ENCODE peak calls at places on chromosomes 16 and 17, in six cellular contexts. Y is heart right ventricle; S is brain microvascular endothelial cell; X is CD4-positive, alpha-beta memory T cell; P is adrenal gland; T is upper lobe of right lung. D is an unnamed sample.

GRCh38 chr17:39939588-39940419 is 12.3 kb downstream of the LRRC3C start:
- DNase-seq in S (peak), Y (no peak), T (no peak), P (no peak), X (peak), D (peak)

GRCh38 chr16:22878955-22879354 is 65.0 kb downstream of the HS3ST2 start:
- DNase-seq in P (no peak), T (no peak), Y (no peak), S (no peak), X (no peak), D (no peak)

GRCh38 chr16:30924086-30924714 is 828 bp downstream of the FBXL19 start:
- DNase-seq in X (no peak), T (no peak), S (no peak), Y (peak), P (peak), D (peak)

GRCh38 chr17:45914036-45914717 is 19.8 kb downstream of the MAPT start:
- DNase-seq in P (no peak), X (no peak), S (no peak), Y (no peak), T (no peak), D (no peak)

GRCh38 chr17:29619251-29619650 is 3.5 kb downstream of the CORO6 start:
- DNase-seq in S (no peak), T (peak), X (no peak), Y (no peak), P (no peak), D (no peak)

GRCh38 chr17:16997514-16998429 is 25.9 kb upstream of the TNFRSF13B start:
- DNase-seq in P (no peak), X (no peak), S (peak), Y (peak), T (no peak), D (peak)

GRCh38 chr17:27283057-27283456 is 10.9 kb upstream of the WSB1 start:
- DNase-seq in P (no peak), Y (no peak), S (no peak), T (no peak), X (no peak), D (no peak)

GRCh38 chr16:11639925-11640899 is 28.0 kb upstream of the SNN start:
- DNase-seq in Y (peak), T (peak), S (peak), X (no peak), P (peak), D (no peak)

GRCh38 chr16:7085776-7086175 is 246.9 kb upstream of the RBFOX1 start:
- DNase-seq in Y (no peak), T (no peak), S (no peak), P (no peak), X (no peak), D (no peak)

GRCh38 chr17:18896947-18897346 is 39.0 kb downstream of the PRPSAP2 start:
- DNase-seq in T (no peak), Y (no peak), P (no peak), X (no peak), S (no peak), D (no peak)

GRCh38 chr16:85473909-85474640 is 139.0 kb upstream of the GSE1 start:
- DNase-seq in Y (no peak), T (no peak), S (no peak), X (no peak), P (no peak), D (no peak)

GRCh38 chr16:85473326-85473725 is 139.8 kb upstream of the GSE1 start:
- DNase-seq in Y (no peak), X (no peak), S (no peak), P (no peak), T (no peak), D (no peak)

GRCh38 chr16:85475691-85476300 is 137.3 kb upstream of the GSE1 start:
- DNase-seq in X (no peak), P (no peak), Y (no peak), S (no peak), T (no peak), D (no peak)

GRCh38 chr16:85475233-85475632 is 137.9 kb upstream of the GSE1 start:
- DNase-seq in Y (no peak), X (no peak), T (no peak), S (no peak), P (peak), D (no peak)

DNA sequence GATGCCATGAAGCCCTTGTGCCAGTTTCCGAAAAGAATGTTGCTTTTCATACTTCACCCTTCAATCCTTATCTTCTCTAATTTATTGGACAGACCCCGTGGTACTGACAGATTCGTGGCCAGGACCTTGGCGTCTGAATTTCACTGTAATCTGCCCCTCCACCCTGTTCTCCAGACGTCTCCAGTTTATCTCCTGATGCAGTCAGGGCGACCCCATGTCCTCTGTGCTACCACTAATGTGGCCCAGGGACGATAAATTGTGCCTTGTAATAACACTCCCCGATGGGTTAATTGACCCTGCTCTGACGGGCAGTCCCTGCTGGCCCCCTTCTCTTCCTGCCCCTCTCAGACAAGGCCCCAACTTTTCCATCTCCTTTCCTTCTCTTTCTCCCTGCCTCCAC is 138.3 kb upstream of the GSE1 start:
- DNase-seq in P (no peak), T (no peak), X (no peak), S (no peak), Y (no peak), D (no peak)
- H3K4me3 ChIP-seq in P (no peak), T (no peak), X (no peak), S (no peak), Y (no peak), D (no peak)

GRCh38 chr16:78045865-78046581 is 23.7 kb downstream of the CLEC3A start:
- DNase-seq in Y (peak), S (peak), T (peak), X (peak), P (peak), D (peak)
- H3K27ac ChIP-seq in Y (no peak), S (no peak), T (no peak), X (no peak), P (no peak), D (no peak)

DNA sequence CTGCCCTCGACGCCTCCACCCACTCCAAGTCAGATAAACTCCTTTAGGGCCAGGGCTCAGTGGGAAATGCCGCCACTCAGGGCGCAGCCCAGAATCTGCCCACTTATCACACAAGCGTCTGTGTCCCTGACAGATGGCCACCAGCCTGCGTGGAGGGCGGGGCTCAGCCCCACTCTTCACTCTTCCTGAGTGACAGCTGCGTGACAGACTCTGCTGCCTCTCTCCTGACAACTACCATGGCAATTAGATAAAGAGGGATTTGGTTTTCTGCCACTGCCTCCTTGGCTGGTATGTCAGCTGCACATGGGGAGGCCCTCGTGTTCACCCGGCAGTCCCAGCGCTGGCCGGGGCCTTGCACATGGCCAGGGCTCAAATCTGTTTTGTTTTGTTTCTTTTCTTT is 96.2 kb downstream of the RTN4RL1 start:
- DNase-seq in X (no peak), Y (peak), P (no peak), S (no peak), T (no peak), D (no peak)
- H3K4me3 ChIP-seq in X (no peak), Y (no peak), P (no peak), S (no peak), T (no peak), D (no peak)

GRCh38 chr17:13525876-13526275 is 75.9 kb downstream of the HS3ST3A1 start:
- DNase-seq in T (no peak), P (no peak), Y (no peak), S (no peak), X (no peak), D (no peak)

GRCh38 chr17:13534946-13535345 is 66.8 kb downstream of the HS3ST3A1 start:
- DNase-seq in P (no peak), X (no peak), Y (no peak), S (no peak), T (no peak), D (no peak)

GRCh38 chr17:13537211-13537610 is 64.5 kb downstream of the HS3ST3A1 start:
- DNase-seq in P (no peak), T (no peak), Y (no peak), X (no peak), S (peak), D (no peak)

DNA sequence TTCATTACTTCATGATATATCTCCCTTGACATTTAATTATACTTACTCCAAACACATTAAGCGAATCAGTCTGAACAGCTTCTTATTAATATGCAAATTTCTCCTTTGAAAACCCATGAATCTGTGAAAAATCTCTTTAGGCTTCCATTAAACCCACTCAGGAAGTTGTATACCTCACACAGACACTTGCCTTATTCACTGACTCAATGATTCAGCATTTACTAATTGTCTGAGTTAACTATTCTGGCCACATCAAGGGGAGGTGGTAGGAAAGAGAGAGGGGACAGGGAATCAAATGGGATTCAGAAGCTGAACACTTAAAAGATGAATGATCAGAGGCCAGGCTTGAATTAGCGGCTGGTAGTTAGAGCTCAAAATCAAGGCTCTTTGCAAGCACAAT is 70.0 kb downstream of the HS3ST3A1 start:
- DNase-seq in S (no peak), P (no peak), T (no peak), X (no peak), Y (no peak), D (no peak)
- H3K27ac ChIP-seq in S (no peak), P (no peak), T (no peak), X (no peak), Y (no peak), D (no peak)

D was measured in DND-41.